ENCODE peak calls at places on chromosome 1, in five cellular contexts. U, Q, C, D and O are unnamed samples.

GRCh38 chr1:67429528-67430357 is 459 bp downstream of the SERBP1 start:
- DNase-seq in Q (peak; percentile 50), U (peak; percentile 57), D (peak; percentile 10), C (no peak), O (peak; percentile 43)

GRCh38 chr1:109718495-109718894 is 6.4 kb downstream of the GSTM5 start:
- DNase-seq in Q (no peak), D (no peak), C (no peak), U (no peak), O (no peak)

GRCh38 chr1:204211021-204211420 is 2.8 kb downstream of the GOLT1A start:
- DNase-seq in C (no peak), D (no peak), U (no peak), Q (no peak), O (no peak)

GRCh38 chr1:194538453-194538852 is 1352.0 kb upstream of the B3GALT2 start:
- DNase-seq in D (no peak), Q (no peak), U (no peak), C (no peak), O (no peak)

GRCh38 chr1:204975568-204976235 is 67.3 kb upstream of the CNTN2 start:
- DNase-seq in D (peak; percentile 83), C (peak; percentile 73), Q (peak; percentile 62), U (no peak), O (peak; percentile 82)

GRCh38 chr1:155892801-155893200 is 18.3 kb downstream of the RIT1 start:
- DNase-seq in U (no peak), C (no peak), D (no peak), Q (no peak), O (no peak)

GRCh38 chr1:100358210-100358609 is 5.9 kb downstream of the CDC14A start:
- DNase-seq in C (no peak), Q (no peak), D (no peak), U (no peak), O (no peak)

GRCh38 chr1:203273869-203274602 is 31.3 kb upstream of the BTG2 start:
- DNase-seq in Q (no peak), D (no peak), U (peak; percentile 82), C (no peak), O (no peak)

GRCh38 chr1:31458287-31458896 is 45.4 kb downstream of the SERINC2 start:
- DNase-seq in Q (no peak), U (no peak), D (no peak), C (no peak), O (no peak)

GRCh38 chr1:58581641-58582040 is 4.6 kb upstream of the TACSTD2 start:
- DNase-seq in Q (no peak), C (no peak), U (no peak), D (no peak), O (no peak)

GRCh38 chr1:59427155-59427554 is 130.3 kb downstream of the FGGY start:
- DNase-seq in Q (no peak), C (no peak), U (no peak), D (no peak), O (no peak)

GRCh38 chr1:42221952-42222606 is 57.5 kb upstream of the GUCA2A start:
- DNase-seq in C (no peak), Q (no peak), D (no peak), U (no peak), O (no peak)

GRCh38 chr1:100249155-100249536 is 488 bp downstream of the DBT start:
- DNase-seq in U (no peak), Q (no peak), C (no peak), D (no peak), O (no peak)

GRCh38 chr1:210446479-210446878 is 117.8 kb downstream of the HHAT start:
- DNase-seq in C (no peak), D (no peak), Q (no peak), U (no peak), O (no peak)

GRCh38 chr1:23774174-23774880 is 3.9 kb upstream of the PITHD1 start:
- DNase-seq in C (no peak), U (no peak), Q (no peak), D (no peak), O (no peak)

GRCh38 chr1:204714194-204714860 is 28.8 kb upstream of the LRRN2 start:
- DNase-seq in D (no peak), Q (no peak), U (no peak), C (no peak), O (no peak)

GRCh38 chr1:67298762-67299161 is 8.9 kb upstream of the IL12RB2 start:
- DNase-seq in C (no peak), U (no peak), Q (no peak), D (no peak), O (no peak)

GRCh38 chr1:29413661-29414060 is 177.3 kb downstream of the PTPRU start:
- DNase-seq in D (no peak), C (no peak), U (no peak), Q (no peak), O (no peak)

GRCh38 chr1:26387447-26387846 is 14.9 kb upstream of the ZNF683 start:
- DNase-seq in C (no peak), D (no peak), U (no peak), Q (no peak), O (no peak)

GRCh38 chr1:212229654-212230053 is 55.6 kb upstream of the PPP2R5A start:
- DNase-seq in Q (no peak), U (no peak), D (no peak), C (no peak), O (no peak)

GRCh38 chr1:38827299-38827698 is 32.3 kb downstream of the RRAGC start:
- DNase-seq in U (no peak), D (no peak), Q (no peak), C (no peak), O (no peak)

GRCh38 chr1:2088434-2088833 is 38.2 kb downstream of the PRKCZ start:
- DNase-seq in Q (no peak), D (no peak), U (no peak), C (no peak), O (no peak)

GRCh38 chr1:221431068-221431651 is 310.7 kb downstream of the DUSP10 start:
- DNase-seq in C (no peak), U (no peak), D (no peak), Q (no peak), O (no peak)
- TF ChIP-seq CTCF in C (no peak), U (no peak), D (no peak), Q (no peak), O (no peak)

DNA sequence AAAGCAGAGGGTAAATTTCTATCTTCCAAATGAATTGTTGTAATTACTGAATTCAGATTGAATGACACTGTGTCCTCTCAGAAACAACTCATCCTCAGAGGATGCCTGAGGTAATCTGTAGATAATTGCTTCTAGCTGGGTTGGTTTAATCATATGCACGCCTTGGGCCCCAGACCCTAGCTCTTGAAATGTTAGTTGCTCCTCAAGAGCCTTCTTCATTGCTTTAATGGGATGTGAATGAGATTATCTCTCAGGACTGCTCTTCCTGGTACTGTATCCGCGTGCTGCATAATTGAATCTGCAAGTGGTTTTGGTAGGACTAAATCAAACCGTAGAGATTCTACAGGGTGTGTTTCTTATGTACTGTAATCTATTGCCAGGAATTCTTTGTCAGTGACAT is 569.3 kb upstream of the NEGR1 start:
- DNase-seq in D (no peak), C (no peak), U (no peak), Q (no peak), O (no peak)
- TF ChIP-seq CTCF in D (no peak), C (no peak), U (no peak), Q (no peak), O (no peak)

DNA sequence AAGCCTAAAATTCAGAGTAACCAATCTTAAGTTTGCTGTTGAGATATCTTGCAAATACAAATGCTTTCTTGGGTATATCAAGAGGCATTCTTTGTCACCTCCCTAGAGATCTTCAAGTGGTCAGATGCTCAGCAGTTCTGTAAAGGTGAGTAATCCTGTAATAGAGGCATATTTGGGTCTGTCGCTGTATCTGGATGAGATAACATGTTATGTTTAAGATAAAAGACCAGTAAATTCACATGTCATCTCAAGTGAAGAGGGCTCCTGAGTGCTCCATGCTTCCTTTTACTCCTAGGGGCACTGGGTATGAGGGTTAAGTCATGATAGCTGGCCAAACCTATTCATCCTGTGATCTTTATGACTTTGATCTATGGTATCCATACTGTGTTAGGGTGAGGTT is 7.5 kb downstream of the CR2 start:
- DNase-seq in C (no peak), Q (no peak), U (no peak), D (no peak), O (no peak)
- TF ChIP-seq CTCF in C (no peak), Q (no peak), U (no peak), D (no peak), O (no peak)

GRCh38 chr1:111747282-111747734 is 8.1 kb upstream of the INKA2 start:
- DNase-seq in Q (no peak), C (peak; percentile 65), U (no peak), D (peak; percentile 46), O (peak; percentile 71)
- TF ChIP-seq CTCF in Q (peak; percentile 12), C (peak; percentile 72), U (peak; percentile 69), D (peak; percentile 73), O (peak; percentile 69)

GRCh38 chr1:228265167-228265566 is 57.3 kb downstream of the OBSCN start:
- DNase-seq in Q (no peak), D (no peak), C (no peak), U (no peak), O (no peak)
- TF ChIP-seq CTCF in Q (no peak), D (peak; percentile 26), C (no peak), U (peak; percentile 8), O (peak; percentile 13)

DNA sequence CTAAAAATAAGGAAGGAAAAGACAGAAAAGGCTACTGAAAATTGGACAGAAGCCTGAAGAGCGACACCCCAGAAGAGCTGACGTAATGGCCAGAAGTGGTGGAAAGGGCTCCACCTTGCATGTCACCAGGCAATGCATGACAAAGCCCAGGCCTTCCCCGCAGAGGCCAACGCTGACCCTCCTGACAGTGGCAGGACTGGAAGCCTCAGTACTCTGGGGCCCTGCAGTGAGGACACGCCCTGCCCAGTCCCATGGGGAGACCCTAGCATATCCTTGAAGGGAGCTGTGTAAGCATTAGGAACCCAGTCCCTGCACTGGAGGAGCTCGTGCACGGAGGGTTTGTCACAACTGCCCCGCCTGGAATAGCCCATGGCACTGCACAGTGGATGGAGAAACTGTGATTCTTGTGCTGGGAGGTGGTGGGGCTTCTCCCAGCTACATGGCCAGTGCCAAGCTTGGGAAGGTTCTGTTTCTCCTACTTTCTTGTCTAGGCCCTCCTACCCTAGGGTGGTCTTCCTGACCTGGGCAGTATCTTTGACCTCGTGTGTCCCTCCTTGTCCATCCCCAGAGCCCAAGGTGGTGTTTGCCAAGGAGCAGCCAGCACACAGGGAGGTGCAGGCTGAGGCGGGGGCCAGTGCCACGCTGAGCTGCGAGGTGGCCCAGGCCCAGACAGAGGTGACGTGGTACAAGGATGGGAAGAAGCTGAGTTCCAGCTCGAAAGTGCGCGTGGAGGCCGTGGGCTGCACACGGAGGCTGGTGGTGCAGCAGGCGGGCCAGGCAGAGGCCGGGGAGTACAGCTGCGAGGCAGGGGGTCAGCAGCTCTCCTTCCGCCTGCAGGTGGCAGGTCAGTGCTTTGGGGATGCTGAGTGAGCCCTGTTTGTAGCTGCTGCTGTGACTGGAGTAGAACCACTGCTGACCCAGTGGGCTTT is 60.4 kb downstream of the OBSCN start:
- DNase-seq in U (no peak), D (no peak), Q (no peak), C (no peak), O (peak; percentile 2)
- TF ChIP-seq CTCF in U (no peak), D (no peak), Q (no peak), C (no peak), O (no peak)